ENCODE peak calls at places on chromosome 16, in eight cellular contexts. N, J, O, B, P, U, T and G are unnamed samples. For H3K36me3, the result is how much of the 10 kb centered on the place peaks cover.

GRCh38 chr16:78520470-78520869 is 421.0 kb downstream of the WWOX start:
- DNase-seq in P (no peak), B (no peak), O (no peak), U (no peak), J (no peak), T (no peak), N (no peak), G (no peak)

GRCh38 chr16:71966932-71967331 is 33.3 kb downstream of the PKD1L3 start:
- DNase-seq in B (no peak), O (no peak), P (no peak), T (no peak), J (no peak), N (no peak), U (no peak), G (no peak)

GRCh38 chr16:88393034-88393433 is 10.3 kb downstream of the ZNF469 start:
- DNase-seq in J (no peak), P (peak), B (peak), N (no peak), U (no peak), T (no peak), O (no peak), G (no peak)

GRCh38 chr16:56202036-56202435 is 10.7 kb downstream of the GNAO1 start:
- DNase-seq in O (peak), J (no peak), T (no peak), N (no peak), B (no peak), P (no peak), U (peak), G (no peak)

GRCh38 chr16:59993101-59993500 is 1259.0 kb upstream of the GOT2 start:
- DNase-seq in P (no peak), B (no peak), O (no peak), J (no peak), T (peak), U (no peak), N (no peak), G (no peak)

GRCh38 chr16:19167710-19168172 is 299 bp upstream of the SYT17 start:
- DNase-seq in B (peak), U (no peak), N (peak), O (peak), J (peak), P (peak), T (peak), G (peak)

GRCh38 chr16:56640076-56640475 is 1.6 kb downstream of the MT1A start:
- DNase-seq in J (no peak), T (no peak), B (no peak), P (no peak), N (no peak), U (no peak), O (no peak), G (no peak)

GRCh38 chr16:56783332-56783731 is 53.4 kb downstream of the NUP93 start:
- DNase-seq in T (no peak), U (no peak), O (no peak), N (no peak), J (no peak), P (no peak), B (no peak), G (no peak)

GRCh38 chr16:56815721-56816120 is 49.3 kb upstream of the SLC12A3 start:
- DNase-seq in B (peak), J (peak), T (no peak), U (no peak), P (no peak), N (no peak), O (no peak), G (no peak)

GRCh38 chr16:19697756-19698318 is 20.2 kb downstream of the KNOP1 start:
- DNase-seq in B (no peak), O (no peak), P (no peak), J (peak), N (no peak), U (no peak), T (peak), G (no peak)

GRCh38 chr16:82638095-82638798 is 11.5 kb downstream of the CDH13 start:
- DNase-seq in U (no peak), O (no peak), B (no peak), P (peak), N (peak), T (no peak), J (no peak), G (peak)

GRCh38 chr16:88888057-88888777 is 21.8 kb upstream of the PABPN1L start:
- DNase-seq in O (no peak), B (peak), J (no peak), P (no peak), U (no peak), N (no peak), T (no peak), G (no peak)

GRCh38 chr16:14415291-14415690 is 214.8 kb downstream of the PARN start:
- DNase-seq in B (no peak), T (no peak), P (no peak), J (no peak), O (no peak), N (no peak), U (no peak), G (no peak)

GRCh38 chr16:81624718-81625543 is 154.2 kb upstream of the PLCG2 start:
- DNase-seq in U (no peak), O (no peak), B (no peak), J (no peak), T (no peak), N (no peak), P (peak), G (no peak)

GRCh38 chr16:19737306-19737975 is 19.4 kb downstream of the IQCK start:
- DNase-seq in U (no peak), J (no peak), P (no peak), B (no peak), N (no peak), O (no peak), T (no peak), G (no peak)

GRCh38 chr16:720990-721764 is at the start of gene ANTKMT:
- DNase-seq in U (peak), O (peak), J (peak), T (peak), B (peak), N (peak), P (peak), G (peak)

GRCh38 chr16:80670170-80670865 is 129.5 kb downstream of the DYNLRB2 start:
- DNase-seq in O (peak), T (no peak), U (no peak), P (no peak), N (no peak), J (no peak), B (no peak), G (no peak)

GRCh38 chr16:56614549-56614991 is 6.2 kb downstream of the MT2A start:
- DNase-seq in B (no peak), J (no peak), T (no peak), U (no peak), O (peak), N (peak), P (peak), G (no peak)

GRCh38 chr16:24270721-24271120 is 14.6 kb downstream of the CACNG3 start:
- DNase-seq in T (no peak), J (no peak), O (no peak), B (no peak), P (no peak), U (no peak), N (no peak), G (no peak)

GRCh38 chr16:457732-458400 is 32.4 kb downstream of the RAB11FIP3 start:
- DNase-seq in U (no peak), J (no peak), B (no peak), O (no peak), P (peak), T (no peak), N (peak), G (peak)

DNA sequence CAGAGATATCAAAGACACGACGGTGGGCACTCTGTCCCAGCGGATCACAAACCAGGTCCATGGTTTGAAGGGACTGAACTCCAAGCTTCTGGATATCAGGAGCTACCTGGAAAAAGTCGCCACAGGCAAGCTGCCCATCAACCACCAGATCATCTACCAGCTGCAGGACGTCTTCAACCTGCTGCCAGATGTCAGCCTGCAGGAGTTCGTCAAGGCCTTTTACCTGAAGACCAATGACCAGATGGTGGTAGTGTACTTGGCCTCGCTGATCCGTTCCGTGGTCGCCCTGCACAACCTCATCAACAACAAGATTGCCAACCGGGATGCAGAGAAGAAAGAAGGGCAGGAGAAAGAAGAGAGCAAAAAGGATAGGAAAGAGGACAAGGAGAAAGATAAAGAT is 8.7 kb downstream of the PSMD7 start:
- DNase-seq in P (no peak), O (no peak), B (no peak), J (no peak), N (no peak), U (no peak), T (no peak), G (no peak)
- H3K36me3 ChIP-seq in P (half or more), O (half or more), B (half or more), J (under half), N (half or more), U (half or more), T (under half), G (half or more)

DNA sequence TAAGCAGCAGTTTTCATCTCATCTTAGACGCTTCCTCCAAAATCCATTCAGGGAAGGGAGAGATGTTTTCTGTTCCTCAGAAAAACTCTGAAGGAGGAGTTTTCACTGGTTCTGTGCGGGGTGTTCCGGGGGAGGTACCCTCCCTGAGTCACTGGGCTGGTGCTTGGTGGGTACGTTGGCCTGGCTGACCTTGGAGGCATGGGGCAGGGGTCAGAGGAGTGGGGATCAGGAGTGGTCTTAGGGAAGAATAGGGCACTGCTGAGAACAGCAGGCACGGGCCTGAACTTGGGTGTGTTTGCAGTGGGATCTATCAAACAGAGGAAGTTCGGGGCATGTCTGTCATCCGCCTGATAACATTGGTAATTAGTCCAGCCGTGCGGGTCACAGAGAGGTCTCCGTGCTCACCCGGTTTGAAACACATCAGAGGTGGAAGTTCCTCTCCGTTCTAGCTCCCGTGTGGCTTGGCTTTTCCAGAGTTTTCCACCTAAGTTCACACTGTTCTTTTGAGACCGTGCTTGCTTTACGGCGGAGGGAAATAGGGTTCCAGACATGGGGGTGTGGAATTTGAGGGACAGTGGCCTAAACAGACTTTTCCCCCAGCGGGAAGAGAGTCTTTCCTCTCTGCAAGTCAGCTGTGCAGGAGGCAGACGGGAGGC is 59.7 kb upstream of the CIBAR2 start:
- DNase-seq in P (peak), T (peak), N (no peak), B (no peak), U (no peak), J (no peak), O (no peak), G (no peak)
- H3K4me3 ChIP-seq in P (peak), T (no peak), N (peak), B (peak), U (no peak), J (peak), O (no peak), G (peak)

GRCh38 chr16:68335175-68335574 is 24.4 kb downstream of the PRMT7 start:
- DNase-seq in P (peak), J (no peak), N (no peak), T (no peak), U (no peak), O (no peak), B (no peak), G (no peak)
- H3K36me3 ChIP-seq in P (under half), J (under half), N (under half), T (under half), U (under half), O (under half), B (half or more), G (under half)

DNA sequence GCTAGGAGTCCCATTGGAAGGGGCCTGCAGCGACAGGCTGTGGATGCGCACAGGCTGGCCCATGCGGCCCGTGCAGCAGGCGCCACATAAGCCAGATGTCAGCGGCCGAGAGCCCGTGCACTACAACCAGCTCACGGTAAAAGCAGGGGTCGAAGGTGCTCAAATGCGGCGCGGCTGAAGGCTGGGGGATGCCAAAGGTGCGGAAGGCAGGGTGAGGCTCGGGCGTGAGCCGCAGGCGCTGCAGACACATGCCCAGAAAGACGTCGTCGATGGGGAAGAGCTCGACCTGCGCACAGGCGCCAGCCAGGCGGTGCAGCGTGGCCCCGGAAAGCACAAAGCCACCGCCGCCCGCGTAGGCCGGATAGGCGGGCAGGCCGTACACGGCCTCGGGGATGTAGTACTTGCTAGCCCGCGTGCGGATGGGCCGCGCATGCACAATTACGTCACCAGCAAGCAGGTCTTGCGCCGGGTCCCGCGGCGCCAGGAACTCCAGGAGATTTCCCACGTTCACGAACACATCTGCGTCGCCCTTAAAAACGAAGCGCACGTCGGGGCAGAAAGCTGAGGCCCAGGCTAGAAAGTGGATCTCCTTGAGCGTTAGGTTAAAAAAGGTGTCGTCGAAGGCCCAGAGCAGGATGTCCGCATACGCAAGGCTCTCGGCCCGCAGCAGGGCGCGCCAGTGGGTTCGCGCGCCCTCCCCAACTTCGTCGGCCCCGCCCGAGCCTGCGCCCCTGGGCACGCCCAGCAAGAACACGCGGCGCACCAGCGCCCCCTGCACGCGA is 1.3 kb downstream of the B3GNT9 start:
- DNase-seq in P (peak), B (no peak), O (no peak), N (no peak), U (no peak), J (no peak), T (no peak), G (no peak)
- H3K4me3 ChIP-seq in P (peak), B (peak), O (no peak), N (no peak), U (no peak), J (peak), T (no peak), G (no peak)

DNA sequence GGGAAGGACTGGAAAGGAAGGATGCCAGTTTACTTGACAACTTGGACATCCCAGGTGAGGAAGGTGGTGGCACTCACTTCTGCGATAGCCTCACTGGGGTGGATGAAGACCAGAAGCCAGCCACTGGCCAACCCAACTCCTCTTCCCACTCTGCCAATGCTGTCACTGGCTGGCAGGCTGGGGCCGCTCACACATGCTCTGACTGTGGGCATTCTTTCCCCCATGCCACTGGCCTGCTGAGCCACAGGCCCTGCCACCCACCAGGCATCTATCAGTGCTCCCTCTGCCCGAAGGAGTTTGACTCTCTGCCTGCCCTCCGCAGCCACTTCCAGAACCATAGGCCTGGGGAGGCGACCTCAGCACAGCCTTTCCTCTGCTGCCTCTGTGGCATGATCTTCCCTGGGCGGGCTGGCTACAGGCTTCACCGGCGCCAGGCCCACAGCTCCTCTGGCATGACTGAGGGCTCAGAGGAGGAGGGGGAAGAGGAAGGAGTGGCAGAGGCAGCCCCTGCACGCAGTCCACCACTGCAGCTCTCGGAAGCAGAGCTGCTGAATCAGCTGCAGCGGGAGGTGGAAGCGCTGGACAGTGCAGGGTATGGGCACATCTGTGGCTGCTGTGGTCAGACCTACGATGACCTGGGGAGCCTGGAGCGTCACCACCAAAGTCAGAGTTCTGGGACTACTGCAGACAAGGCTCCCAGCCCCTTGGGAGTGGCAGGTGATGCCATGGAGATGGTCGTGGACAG is 4.5 kb downstream of the ZNF646 start:
- DNase-seq in B (no peak), N (no peak), O (no peak), P (peak), U (no peak), J (no peak), T (no peak), G (no peak)
- H3K36me3 ChIP-seq in B (half or more), N (under half), O (under half), P (under half), U (under half), J (under half), T (under half), G (under half)

GRCh38 chr16:3188675-3188924 is 596 bp downstream of the OR1F1 start:
- DNase-seq in U (peak), B (no peak), P (no peak), T (no peak), N (no peak), J (no peak), O (no peak), G (no peak)
- H3K4me3 ChIP-seq in U (peak), B (peak), P (peak), T (no peak), N (peak), J (no peak), O (no peak), G (peak)